ENCODE peak calls at places on chromosomes 4 and X, in four cellular contexts. One of them, this sample, is unnamed.

GRCh38 chr4:119049342-119049741 is 86.3 kb upstream of the MYOZ2 start:
- DNase-seq in HepG2: no peak
- DNase-seq in HCT116: no peak
- DNase-seq in K562: no peak
- DNase-seq in this sample: no peak

GRCh38 chr4:31328921-31329320 is 608.8 kb downstream of the PCDH7 start:
- DNase-seq in HCT116: no peak
- DNase-seq in K562: no peak
- DNase-seq in HepG2: no peak
- DNase-seq in this sample: no peak

GRCh38 chrX:154712781-154713391 is 38.0 kb downstream of the GAB3 start:
- DNase-seq in K562: no peak
- DNase-seq in HepG2: no peak
- DNase-seq in HCT116: no peak
- DNase-seq in this sample: no peak

GRCh38 chr4:138627096-138627495 is 384.9 kb upstream of the SLC7A11 start:
- DNase-seq in K562: no peak
- DNase-seq in HCT116: no peak
- DNase-seq in HepG2: no peak
- DNase-seq in this sample: no peak

GRCh38 chr4:95531141-95531540 is 17.6 kb downstream of the UNC5C start:
- DNase-seq in HCT116: no peak
- DNase-seq in K562: no peak
- DNase-seq in HepG2: no peak
- DNase-seq in this sample: no peak

GRCh38 chrX:15854080-15854655 is 445 bp downstream of the AP1S2 start:
- DNase-seq in HepG2: peak; percentile 24
- DNase-seq in K562: peak; percentile 66
- DNase-seq in HCT116: no peak
- DNase-seq in this sample: peak; percentile 58

GRCh38 chrX:63754141-63754859 is 30.7 kb downstream of the ARHGEF9 start:
- DNase-seq in HepG2: no peak
- DNase-seq in K562: no peak
- DNase-seq in HCT116: no peak
- DNase-seq in this sample: no peak

GRCh38 chr4:146072381-146072780 is 103.1 kb upstream of the LSM6 start:
- DNase-seq in HCT116: no peak
- DNase-seq in HepG2: no peak
- DNase-seq in K562: no peak
- DNase-seq in this sample: no peak

GRCh38 chr4:42151568-42152506 is 618 bp downstream of the BEND4 start:
- DNase-seq in HCT116: no peak
- DNase-seq in K562: no peak
- DNase-seq in HepG2: no peak
- DNase-seq in this sample: peak; percentile 89

GRCh38 chr4:142718981-142719380 is 127.1 kb downstream of the INPP4B start:
- DNase-seq in HepG2: no peak
- DNase-seq in HCT116: no peak
- DNase-seq in K562: no peak
- DNase-seq in this sample: no peak

GRCh38 chrX:37754518-37754917 is 25.3 kb upstream of the CYBB start:
- DNase-seq in K562: no peak
- DNase-seq in HCT116: no peak
- DNase-seq in HepG2: no peak
- DNase-seq in this sample: no peak

GRCh38 chr4:187357861-187358260 is 634.2 kb upstream of the FAT1 start:
- DNase-seq in HepG2: no peak
- DNase-seq in HCT116: no peak
- DNase-seq in K562: no peak
- DNase-seq in this sample: no peak

GRCh38 chrX:21974011-21974385 is 33.5 kb downstream of the SMS start:
- DNase-seq in K562: no peak
- DNase-seq in HepG2: no peak
- DNase-seq in HCT116: no peak
- DNase-seq in this sample: no peak

GRCh38 chr4:173415885-173416658 is 17.2 kb upstream of the SCRG1 start:
- DNase-seq in K562: no peak
- DNase-seq in HepG2: no peak
- DNase-seq in HCT116: no peak
- DNase-seq in this sample: no peak

DNA sequence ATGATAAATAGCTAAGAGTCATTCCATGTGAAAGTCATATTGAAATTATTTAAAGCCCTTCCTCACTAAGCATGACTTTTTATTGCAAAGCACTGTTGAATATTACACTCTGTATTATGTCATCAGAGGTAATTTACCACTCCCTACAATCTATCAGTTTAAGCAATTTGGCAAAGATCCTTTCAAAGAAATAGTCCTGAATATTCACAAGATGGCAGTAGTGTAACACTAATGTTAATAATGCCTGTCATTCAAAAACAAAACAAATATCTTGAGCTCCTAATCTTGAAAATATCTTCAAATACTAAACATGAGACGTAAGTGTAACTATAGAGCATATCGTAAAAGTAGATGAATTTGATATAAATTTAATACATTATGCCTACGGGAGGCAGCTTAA is 208.6 kb upstream of the TECRL start:
- DNase-seq in HCT116: no peak
- DNase-seq in K562: no peak
- DNase-seq in HepG2: no peak
- DNase-seq in this sample: no peak
- TF ChIP-seq FOSL1 in HCT116: no peak
- TF ChIP-seq FOSL1 in K562: no peak
- TF ChIP-seq FOSL1 in HepG2: no peak
- TF ChIP-seq FOSL1 in this sample: no peak

GRCh38 chrX:40151211-40152172 is 53.7 kb upstream of the BCOR start:
- DNase-seq in HCT116: no peak
- DNase-seq in HepG2: no peak
- DNase-seq in K562: peak; percentile 58
- DNase-seq in this sample: no peak

GRCh38 chrX:40152173-40152705 is 54.5 kb upstream of the BCOR start:
- DNase-seq in HepG2: no peak
- DNase-seq in HCT116: no peak
- DNase-seq in K562: peak; percentile 28
- DNase-seq in this sample: peak; percentile 54

GRCh38 chrX:40154229-40154852 is 56.6 kb upstream of the BCOR start:
- DNase-seq in HepG2: peak; percentile 82
- DNase-seq in HCT116: no peak
- DNase-seq in K562: peak; percentile 58
- DNase-seq in this sample: no peak

GRCh38 chrX:40153335-40154221 is 55.8 kb upstream of the BCOR start:
- DNase-seq in HepG2: no peak
- DNase-seq in K562: peak; percentile 64
- DNase-seq in HCT116: no peak
- DNase-seq in this sample: peak; percentile 51

GRCh38 chrX:40152706-40153334 is 55.1 kb upstream of the BCOR start:
- DNase-seq in HepG2: no peak
- DNase-seq in K562: peak; percentile 48
- DNase-seq in HCT116: no peak
- DNase-seq in this sample: no peak
- H3K9ac ChIP-seq in HepG2: no peak overlapping the region
- H3K9ac ChIP-seq in K562: peak overlapping the region; percentile 79
- H3K9ac ChIP-seq in HCT116: peak overlapping the region; percentile 80
- H3K9ac ChIP-seq in this sample: peak overlapping the region; percentile 39

GRCh38 chr4:4387531-4388311 is 819 bp downstream of the NSG1 start:
- DNase-seq in K562: no peak
- DNase-seq in HepG2: no peak
- DNase-seq in HCT116: no peak
- DNase-seq in this sample: no peak

GRCh38 chr4:4386736-4387392 is at the start of gene NSG1:
- DNase-seq in HCT116: no peak
- DNase-seq in K562: no peak
- DNase-seq in HepG2: no peak
- DNase-seq in this sample: peak; percentile 71

GRCh38 chr4:4385729-4386295 is 1.1 kb upstream of the NSG1 start:
- DNase-seq in HepG2: no peak
- DNase-seq in HCT116: no peak
- DNase-seq in K562: no peak
- DNase-seq in this sample: peak; percentile 75

GRCh38 chr4:4384837-4385236 is 2.1 kb upstream of the NSG1 start:
- DNase-seq in HCT116: peak; percentile 22
- DNase-seq in K562: peak; percentile 43
- DNase-seq in HepG2: peak; percentile 12
- DNase-seq in this sample: peak; percentile 78

GRCh38 chr4:4386296-4386735 is 586 bp upstream of the NSG1 start:
- DNase-seq in HCT116: no peak
- DNase-seq in HepG2: no peak
- DNase-seq in K562: no peak
- DNase-seq in this sample: peak; percentile 75
- TF ChIP-seq FOSL1 in HCT116: no peak
- TF ChIP-seq FOSL1 in HepG2: no peak
- TF ChIP-seq FOSL1 in K562: no peak
- TF ChIP-seq FOSL1 in this sample: no peak

DNA sequence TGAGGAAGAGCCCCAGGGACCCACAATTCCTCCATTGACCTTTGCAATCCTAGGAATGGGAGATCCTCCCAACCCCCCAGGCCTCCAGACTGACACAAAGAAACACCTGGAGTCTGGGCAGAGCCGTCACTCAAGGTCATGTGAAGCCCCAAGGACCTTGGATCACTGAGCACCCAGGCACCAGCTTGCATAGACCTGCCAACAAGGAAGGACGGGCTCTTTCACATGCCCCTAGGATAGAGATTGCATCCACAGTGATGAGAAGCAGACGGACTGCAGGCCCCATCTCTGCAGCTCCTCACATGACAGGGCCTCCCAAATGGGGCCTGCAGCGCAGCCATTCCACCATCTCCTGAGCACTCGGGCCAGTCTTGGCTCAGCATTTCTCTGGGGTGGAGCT is 186.0 kb upstream of the ZCCHC13 start:
- DNase-seq in HCT116: no peak
- DNase-seq in K562: no peak
- DNase-seq in HepG2: no peak
- DNase-seq in this sample: no peak
- H3K9ac ChIP-seq in HCT116: no peak overlapping the region
- H3K9ac ChIP-seq in K562: no peak overlapping the region
- H3K9ac ChIP-seq in HepG2: no peak overlapping the region
- H3K9ac ChIP-seq in this sample: no peak overlapping the region

DNA sequence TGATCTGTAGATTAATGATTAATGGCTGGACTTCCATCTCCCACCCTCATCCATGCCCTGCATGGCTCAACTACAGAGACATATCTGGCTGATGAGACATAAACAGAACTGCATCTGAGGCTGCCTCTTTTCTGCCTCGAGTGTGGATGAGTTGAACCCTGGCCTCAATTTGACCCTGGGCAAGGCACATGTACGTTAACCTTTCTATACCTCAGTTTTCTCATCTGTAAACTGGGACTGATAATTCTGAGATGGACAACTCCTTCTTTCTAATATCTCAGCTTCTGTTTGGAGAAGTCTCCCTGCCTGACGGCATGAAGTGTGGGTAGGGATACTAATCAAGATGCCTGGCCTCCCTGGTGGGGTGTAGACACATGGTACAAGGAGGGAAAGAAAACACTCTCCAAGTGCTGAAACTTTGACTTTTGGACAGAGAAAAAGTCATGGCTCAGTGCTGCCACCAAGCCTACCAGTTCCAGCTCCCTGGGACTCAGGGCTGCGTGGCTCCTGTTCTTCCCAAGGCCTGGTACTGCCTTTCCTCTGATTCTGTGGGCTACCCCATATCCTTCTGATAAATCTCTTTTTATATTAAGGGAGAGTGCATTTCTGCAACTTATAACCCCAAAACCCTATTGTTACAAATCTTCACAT is 64.4 kb downstream of the HAUS3 start:
- DNase-seq in HepG2: peak; percentile 8
- DNase-seq in K562: no peak
- DNase-seq in HCT116: no peak
- DNase-seq in this sample: no peak
- TF ChIP-seq FOSL1 in HepG2: no peak
- TF ChIP-seq FOSL1 in K562: no peak
- TF ChIP-seq FOSL1 in HCT116: no peak
- TF ChIP-seq FOSL1 in this sample: no peak

GRCh38 chrX:1595711-1596060 is 4.3 kb downstream of the AKAP17A start:
- DNase-seq in HepG2: no peak
- DNase-seq in K562: no peak
- DNase-seq in HCT116: no peak
- DNase-seq in this sample: no peak

GRCh38 chrX:1592863-1593201 is 1.4 kb downstream of the AKAP17A start:
- DNase-seq in HCT116: no peak
- DNase-seq in K562: peak; percentile 34
- DNase-seq in HepG2: no peak
- DNase-seq in this sample: no peak

GRCh38 chrX:1592128-1592862 is 891 bp downstream of the AKAP17A start:
- DNase-seq in HepG2: peak; percentile 25
- DNase-seq in K562: peak; percentile 51
- DNase-seq in HCT116: no peak
- DNase-seq in this sample: peak; percentile 49

GRCh38 chrX:1591863-1592127 is 391 bp downstream of the AKAP17A start:
- DNase-seq in HepG2: no peak
- DNase-seq in K562: peak; percentile 14
- DNase-seq in HCT116: no peak
- DNase-seq in this sample: no peak

DNA sequence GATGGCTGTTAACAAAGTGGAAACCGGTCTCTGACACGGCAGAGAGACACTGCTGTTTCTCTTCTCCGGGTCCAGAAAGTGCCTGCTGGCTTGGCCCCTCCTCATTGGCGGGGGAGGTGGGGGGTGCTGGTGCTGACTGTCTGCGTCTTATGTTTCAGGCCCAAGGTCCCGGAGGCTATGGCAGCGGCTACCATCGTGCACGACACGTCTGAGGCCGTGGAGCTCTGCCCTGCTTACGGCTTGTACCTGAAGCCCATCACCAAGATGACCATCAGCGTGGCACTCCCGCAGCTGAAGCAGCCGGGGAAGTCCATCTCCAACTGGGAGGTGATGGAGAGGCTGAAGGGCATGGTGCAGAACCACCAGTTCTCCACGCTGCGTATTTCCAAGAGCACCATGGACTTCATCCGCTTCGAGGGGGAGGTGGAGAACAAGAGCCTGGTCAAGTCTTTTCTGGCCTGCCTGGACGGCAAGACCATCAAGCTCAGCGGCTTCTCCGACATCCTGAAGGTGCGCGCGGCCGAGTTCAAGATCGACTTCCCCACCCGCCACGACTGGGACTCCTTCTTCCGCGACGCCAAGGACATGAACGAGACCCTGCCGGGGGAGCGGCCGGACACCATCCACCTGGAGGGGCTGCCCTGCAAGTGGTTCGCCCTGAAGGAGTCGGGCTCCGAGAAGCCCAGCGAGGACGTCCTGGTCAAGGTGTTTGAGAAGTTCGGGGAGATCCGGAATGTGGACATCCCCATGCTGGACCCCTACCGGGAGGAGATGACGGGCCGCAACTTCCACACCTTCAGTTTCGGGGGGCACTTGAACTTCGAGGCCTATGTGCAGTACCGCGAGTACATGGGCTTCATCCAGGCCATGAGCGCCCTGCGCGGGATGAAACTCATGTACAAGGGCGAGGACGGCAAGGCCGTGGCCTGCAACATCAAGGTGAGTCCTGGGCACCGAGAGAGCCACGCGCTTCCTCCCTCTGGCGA is 2.2 kb downstream of the AKAP17A start:
- DNase-seq in HepG2: no peak
- DNase-seq in K562: no peak
- DNase-seq in HCT116: no peak
- DNase-seq in this sample: no peak
- H3K9ac ChIP-seq in HepG2: peak overlapping the region; percentile 95
- H3K9ac ChIP-seq in K562: peak overlapping the region; percentile 84
- H3K9ac ChIP-seq in HCT116: no peak overlapping the region
- H3K9ac ChIP-seq in this sample: no peak overlapping the region

This sample was measured in H1.